ENCODE peak calls at places on chromosomes 5 and 9, in nine cellular contexts. W is stimulated activated CD4-positive, alpha-beta T cell treated with anti-CD3 and anti-CD28 coated beads, Interleukin-15, amount 100 ng/mL, for 1 hour; F is fibroblast of villous mesenchyme; B is A673; E is SHP77; Z is adrenal gland; G is AG08396; O is WTC11; C is brain microvascular endothelial cell. V is an unnamed sample.

GRCh38 chr9:114616684-114617520 is 5.8 kb downstream of the TMEM268 start:
- DNase-seq in W (no peak), F (no peak), B (no peak), E (no peak), Z (peak), G (no peak), O (no peak), C (no peak), V (peak)

GRCh38 chr9:70049672-70050271 is 6.1 kb downstream of the MAMDC2 start:
- DNase-seq in W (no peak), F (peak), B (no peak), E (no peak), Z (peak), G (peak), O (no peak), C (no peak), V (peak)

GRCh38 chr5:61401726-61402125 is 69.7 kb downstream of the ZSWIM6 start:
- DNase-seq in W (no peak), F (no peak), B (no peak), E (no peak), Z (no peak), G (peak), O (no peak), C (peak), V (no peak)

GRCh38 chr9:104907278-104907951 is 20.5 kb downstream of the ABCA1 start:
- DNase-seq in W (no peak), F (peak), B (no peak), E (no peak), Z (peak), G (peak), O (no peak), C (peak), V (no peak)

GRCh38 chr5:92513067-92513466 is 1068.0 kb downstream of the NR2F1-AS1 start:
- DNase-seq in W (no peak), F (no peak), B (no peak), E (no peak), Z (no peak), G (no peak), O (no peak), C (no peak), V (no peak)

GRCh38 chr9:14895806-14896205 is 14.4 kb downstream of the FREM1 start:
- DNase-seq in W (no peak), F (no peak), B (no peak), E (no peak), Z (no peak), G (no peak), O (no peak), C (peak), V (no peak)

GRCh38 chr5:51279983-51280382 is 103.3 kb upstream of the ISL1 start:
- DNase-seq in W (no peak), F (no peak), B (peak), E (no peak), Z (no peak), G (no peak), O (no peak), C (no peak), V (no peak)

GRCh38 chr5:132222649-132223038 is 5.0 kb downstream of the P4HA2 start:
- DNase-seq in W (no peak), F (no peak), B (no peak), E (no peak), Z (no peak), G (no peak), O (no peak), C (no peak), V (no peak)

GRCh38 chr9:131758972-131759647 is 19.2 kb upstream of the RAPGEF1 start:
- DNase-seq in W (no peak), F (peak), B (no peak), E (peak), Z (no peak), G (no peak), O (no peak), C (no peak), V (no peak)

GRCh38 chr9:135916998-135917397 is 9.7 kb upstream of the CAMSAP1 start:
- DNase-seq in W (no peak), F (no peak), B (no peak), E (no peak), Z (no peak), G (no peak), O (no peak), C (no peak), V (no peak)

GRCh38 chr9:93810028-93810971 is 144.9 kb downstream of the BARX1 start:
- DNase-seq in W (no peak), F (no peak), B (no peak), E (no peak), Z (no peak), G (no peak), O (peak), C (no peak), V (no peak)

GRCh38 chr5:41776435-41776834 is 93.8 kb downstream of the OXCT1 start:
- DNase-seq in W (no peak), F (peak), B (no peak), E (no peak), Z (no peak), G (no peak), O (no peak), C (no peak), V (no peak)